ENCODE peak calls at places on chromosomes 5 and 9, in seven cellular contexts. One of them, this sample, is unnamed. For H3K4me1 and H3K9me3, the result is how much of the 10 kb centered on the place peaks cover.

GRCh38 chr5:108788142-108788541 is 40.4 kb downstream of the FER start:
- DNase-seq in spleen: no peak
- DNase-seq in transverse colon: peak
- DNase-seq in sigmoid colon: peak
- DNase-seq in heart left ventricle: peak
- DNase-seq in Peyer's patch: no peak
- DNase-seq in tibial nerve: no peak
- DNase-seq in this sample: peak

GRCh38 chr5:32498484-32498883 is 53.9 kb upstream of the ZFR start:
- DNase-seq in spleen: no peak
- DNase-seq in transverse colon: no peak
- DNase-seq in sigmoid colon: no peak
- DNase-seq in heart left ventricle: no peak
- DNase-seq in Peyer's patch: no peak
- DNase-seq in tibial nerve: no peak
- DNase-seq in this sample: no peak

GRCh38 chr9:31753756-31754155 is 630.7 kb upstream of the ACO1 start:
- DNase-seq in spleen: no peak
- DNase-seq in transverse colon: no peak
- DNase-seq in sigmoid colon: no peak
- DNase-seq in heart left ventricle: no peak
- DNase-seq in Peyer's patch: no peak
- DNase-seq in tibial nerve: no peak
- DNase-seq in this sample: no peak

GRCh38 chr5:33311893-33312292 is 128.9 kb upstream of the TARS1 start:
- DNase-seq in spleen: no peak
- DNase-seq in transverse colon: no peak
- DNase-seq in sigmoid colon: no peak
- DNase-seq in heart left ventricle: no peak
- DNase-seq in Peyer's patch: no peak
- DNase-seq in tibial nerve: no peak
- DNase-seq in this sample: no peak

GRCh38 chr9:93189369-93190132 is 5.6 kb downstream of the WNK2 start:
- DNase-seq in spleen: no peak
- DNase-seq in transverse colon: no peak
- DNase-seq in sigmoid colon: no peak
- DNase-seq in heart left ventricle: peak
- DNase-seq in Peyer's patch: no peak
- DNase-seq in tibial nerve: no peak
- DNase-seq in this sample: no peak

GRCh38 chr5:380701-381309 is 59.3 kb downstream of the AHRR start:
- DNase-seq in spleen: peak
- DNase-seq in transverse colon: peak
- DNase-seq in sigmoid colon: peak
- DNase-seq in heart left ventricle: no peak
- DNase-seq in Peyer's patch: peak
- DNase-seq in tibial nerve: no peak
- DNase-seq in this sample: no peak

GRCh38 chr9:69874301-69875060 is 53.9 kb downstream of the CFAP95 start:
- DNase-seq in spleen: no peak
- DNase-seq in transverse colon: no peak
- DNase-seq in sigmoid colon: no peak
- DNase-seq in heart left ventricle: peak
- DNase-seq in Peyer's patch: no peak
- DNase-seq in tibial nerve: no peak
- DNase-seq in this sample: no peak

GRCh38 chr5:150862070-150862469 is 15.7 kb downstream of the IRGM start:
- DNase-seq in spleen: no peak
- DNase-seq in transverse colon: no peak
- DNase-seq in sigmoid colon: no peak
- DNase-seq in heart left ventricle: no peak
- DNase-seq in Peyer's patch: no peak
- DNase-seq in tibial nerve: no peak
- DNase-seq in this sample: no peak

GRCh38 chr9:136053757-136054142 is 41.3 kb downstream of the NACC2 start:
- DNase-seq in spleen: no peak
- DNase-seq in transverse colon: no peak
- DNase-seq in sigmoid colon: peak
- DNase-seq in heart left ventricle: no peak
- DNase-seq in Peyer's patch: peak
- DNase-seq in tibial nerve: no peak
- DNase-seq in this sample: no peak
- H3K4me1 ChIP-seq in spleen: half or more
- H3K4me1 ChIP-seq in transverse colon: under half
- H3K4me1 ChIP-seq in sigmoid colon: half or more
- H3K4me1 ChIP-seq in heart left ventricle: half or more
- H3K4me1 ChIP-seq in Peyer's patch: under half
- H3K4me1 ChIP-seq in tibial nerve: under half
- H3K4me1 ChIP-seq in this sample: under half

GRCh38 chr5:147957906-147958305 is 51.6 kb upstream of the C5orf46 start:
- DNase-seq in spleen: no peak
- DNase-seq in transverse colon: no peak
- DNase-seq in sigmoid colon: no peak
- DNase-seq in heart left ventricle: no peak
- DNase-seq in Peyer's patch: no peak
- DNase-seq in tibial nerve: no peak
- DNase-seq in this sample: no peak
- H3K9me3 ChIP-seq in spleen: under half
- H3K9me3 ChIP-seq in transverse colon: under half
- H3K9me3 ChIP-seq in sigmoid colon: under half
- H3K9me3 ChIP-seq in heart left ventricle: under half
- H3K9me3 ChIP-seq in Peyer's patch: under half
- H3K9me3 ChIP-seq in tibial nerve: under half
- H3K9me3 ChIP-seq in this sample: under half

GRCh38 chr9:129225815-129226214 is 47.8 kb upstream of the IER5L start:
- DNase-seq in spleen: peak
- DNase-seq in transverse colon: peak
- DNase-seq in sigmoid colon: peak
- DNase-seq in heart left ventricle: peak
- DNase-seq in Peyer's patch: peak
- DNase-seq in tibial nerve: peak
- DNase-seq in this sample: peak
- TF ChIP-seq POLR2A in spleen: no peak
- TF ChIP-seq POLR2A in transverse colon: no peak
- TF ChIP-seq POLR2A in sigmoid colon: no peak
- TF ChIP-seq POLR2A in heart left ventricle: no peak
- TF ChIP-seq POLR2A in Peyer's patch: no peak
- TF ChIP-seq POLR2A in tibial nerve: no peak
- TF ChIP-seq POLR2A in this sample: no peak

GRCh38 chr5:157540124-157540523 is 35.5 kb downstream of the ADAM19 start:
- DNase-seq in spleen: no peak
- DNase-seq in transverse colon: no peak
- DNase-seq in sigmoid colon: no peak
- DNase-seq in heart left ventricle: no peak
- DNase-seq in Peyer's patch: no peak
- DNase-seq in tibial nerve: no peak
- DNase-seq in this sample: no peak

GRCh38 chr5:157542282-157542966 is 33.2 kb downstream of the ADAM19 start:
- DNase-seq in spleen: no peak
- DNase-seq in transverse colon: no peak
- DNase-seq in sigmoid colon: no peak
- DNase-seq in heart left ventricle: no peak
- DNase-seq in Peyer's patch: no peak
- DNase-seq in tibial nerve: no peak
- DNase-seq in this sample: no peak

GRCh38 chr5:157539623-157540022 is 36.0 kb downstream of the ADAM19 start:
- DNase-seq in spleen: no peak
- DNase-seq in transverse colon: no peak
- DNase-seq in sigmoid colon: no peak
- DNase-seq in heart left ventricle: no peak
- DNase-seq in Peyer's patch: no peak
- DNase-seq in tibial nerve: no peak
- DNase-seq in this sample: no peak

GRCh38 chr5:157541452-157542118 is 34.0 kb downstream of the ADAM19 start:
- DNase-seq in spleen: no peak
- DNase-seq in transverse colon: no peak
- DNase-seq in sigmoid colon: no peak
- DNase-seq in heart left ventricle: no peak
- DNase-seq in Peyer's patch: no peak
- DNase-seq in tibial nerve: no peak
- DNase-seq in this sample: no peak

DNA sequence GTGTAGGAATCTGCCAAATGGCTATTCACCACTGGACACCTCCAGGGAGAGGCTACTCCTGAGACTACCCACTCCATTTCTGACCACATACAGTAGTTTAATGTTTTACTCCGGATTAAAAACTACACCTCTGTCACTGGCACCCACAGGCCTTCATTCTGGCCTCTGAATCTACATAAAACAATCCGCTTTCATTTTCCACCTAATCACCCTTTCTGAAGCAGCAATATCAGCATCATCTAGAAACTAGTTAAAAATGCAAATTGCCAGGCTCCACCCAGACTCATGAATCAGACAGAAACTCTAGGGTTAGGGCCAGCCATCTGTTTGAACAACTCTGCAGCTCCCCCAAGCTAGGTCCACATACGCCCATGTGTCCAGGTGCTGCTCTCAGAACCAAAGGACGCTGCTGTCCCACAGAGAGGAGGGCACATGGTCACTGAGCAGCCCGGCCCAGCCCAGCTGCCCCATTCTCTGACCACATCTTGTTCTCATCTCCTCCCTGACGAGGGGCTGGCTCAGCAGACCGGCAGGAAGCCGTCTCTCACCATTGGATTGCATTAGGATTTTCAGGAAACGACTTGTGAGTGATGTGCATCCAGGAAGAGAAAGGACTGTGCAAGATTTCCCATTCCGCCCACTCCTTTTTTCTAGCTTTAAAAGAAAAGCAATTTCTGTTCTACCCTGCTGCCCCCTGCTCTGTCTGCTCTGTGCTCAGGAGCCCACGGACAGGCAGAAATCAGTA is 34.7 kb downstream of the ADAM19 start:
- DNase-seq in spleen: peak
- DNase-seq in transverse colon: peak
- DNase-seq in sigmoid colon: peak
- DNase-seq in heart left ventricle: peak
- DNase-seq in Peyer's patch: no peak
- DNase-seq in tibial nerve: no peak
- DNase-seq in this sample: peak
- H3K4me1 ChIP-seq in spleen: half or more
- H3K4me1 ChIP-seq in transverse colon: under half
- H3K4me1 ChIP-seq in sigmoid colon: half or more
- H3K4me1 ChIP-seq in heart left ventricle: half or more
- H3K4me1 ChIP-seq in Peyer's patch: under half
- H3K4me1 ChIP-seq in tibial nerve: under half
- H3K4me1 ChIP-seq in this sample: under half